ENCODE peak calls at places on chromosomes 11 and 22, in eight cellular contexts. One of them, this sample, is unnamed. For H3K27me3, the result is how much of the 10 kb centered on the place peaks cover.

GRCh38 chr11:119863811-119864601 is 135.0 kb upstream of the NECTIN1 start:
- DNase-seq in PC-3: no peak
- DNase-seq in psoas muscle: no peak
- DNase-seq in AG04450: no peak
- DNase-seq in BJ: no peak
- DNase-seq in body of pancreas: no peak
- DNase-seq in colonic mucosa: peak
- DNase-seq in cardiac muscle cell: no peak
- DNase-seq in this sample: no peak

GRCh38 chr11:126697937-126698336 is 302.6 kb downstream of the KIRREL3 start:
- DNase-seq in AG04450: no peak
- DNase-seq in body of pancreas: no peak
- DNase-seq in PC-3: no peak
- DNase-seq in BJ: no peak
- DNase-seq in psoas muscle: no peak
- DNase-seq in cardiac muscle cell: no peak
- DNase-seq in colonic mucosa: no peak
- DNase-seq in this sample: no peak

GRCh38 chr11:72240461-72241289 is 3.3 kb downstream of the PHOX2A start:
- DNase-seq in PC-3: no peak
- DNase-seq in colonic mucosa: no peak
- DNase-seq in AG04450: no peak
- DNase-seq in cardiac muscle cell: peak
- DNase-seq in BJ: no peak
- DNase-seq in body of pancreas: no peak
- DNase-seq in psoas muscle: no peak
- DNase-seq in this sample: no peak

GRCh38 chr11:108734956-108735559 is 70.2 kb downstream of the DDX10 start:
- DNase-seq in cardiac muscle cell: peak
- DNase-seq in body of pancreas: no peak
- DNase-seq in colonic mucosa: no peak
- DNase-seq in psoas muscle: no peak
- DNase-seq in PC-3: peak
- DNase-seq in BJ: no peak
- DNase-seq in AG04450: no peak
- DNase-seq in this sample: no peak

GRCh38 chr11:121520243-121521144 is 67.7 kb upstream of the SORL1-AS1 start:
- DNase-seq in colonic mucosa: no peak
- DNase-seq in body of pancreas: no peak
- DNase-seq in PC-3: peak
- DNase-seq in psoas muscle: no peak
- DNase-seq in cardiac muscle cell: no peak
- DNase-seq in BJ: peak
- DNase-seq in AG04450: peak
- DNase-seq in this sample: no peak

GRCh38 chr22:40345271-40345670 is 1.0 kb upstream of the ADSL start:
- DNase-seq in BJ: no peak
- DNase-seq in cardiac muscle cell: no peak
- DNase-seq in body of pancreas: no peak
- DNase-seq in psoas muscle: no peak
- DNase-seq in colonic mucosa: no peak
- DNase-seq in AG04450: no peak
- DNase-seq in PC-3: peak
- DNase-seq in this sample: no peak

GRCh38 chr11:45852712-45853101 is 5.4 kb downstream of the CRY2 start:
- DNase-seq in psoas muscle: no peak
- DNase-seq in AG04450: no peak
- DNase-seq in BJ: no peak
- DNase-seq in PC-3: no peak
- DNase-seq in body of pancreas: no peak
- DNase-seq in cardiac muscle cell: no peak
- DNase-seq in colonic mucosa: no peak
- DNase-seq in this sample: peak

GRCh38 chr11:134032501-134033091 is 36.3 kb upstream of the JAM3 start:
- DNase-seq in BJ: no peak
- DNase-seq in cardiac muscle cell: no peak
- DNase-seq in PC-3: no peak
- DNase-seq in AG04450: no peak
- DNase-seq in body of pancreas: no peak
- DNase-seq in psoas muscle: no peak
- DNase-seq in colonic mucosa: peak
- DNase-seq in this sample: no peak

GRCh38 chr22:30925667-30926066 is 42.9 kb downstream of the MORC2 start:
- DNase-seq in colonic mucosa: no peak
- DNase-seq in cardiac muscle cell: no peak
- DNase-seq in BJ: no peak
- DNase-seq in body of pancreas: no peak
- DNase-seq in AG04450: no peak
- DNase-seq in PC-3: no peak
- DNase-seq in psoas muscle: no peak
- DNase-seq in this sample: no peak

GRCh38 chr11:73218830-73219215 is 742 bp downstream of the P2RY2 start:
- DNase-seq in body of pancreas: no peak
- DNase-seq in AG04450: no peak
- DNase-seq in colonic mucosa: no peak
- DNase-seq in psoas muscle: no peak
- DNase-seq in cardiac muscle cell: no peak
- DNase-seq in BJ: no peak
- DNase-seq in PC-3: no peak
- DNase-seq in this sample: no peak

GRCh38 chr11:72721689-72722049 is 30.5 kb downstream of the ARAP1 start:
- DNase-seq in psoas muscle: no peak
- DNase-seq in cardiac muscle cell: no peak
- DNase-seq in BJ: no peak
- DNase-seq in PC-3: no peak
- DNase-seq in AG04450: no peak
- DNase-seq in body of pancreas: peak
- DNase-seq in colonic mucosa: peak
- DNase-seq in this sample: peak

GRCh38 chr11:42840856-42841255 is 470.9 kb upstream of the API5 start:
- DNase-seq in cardiac muscle cell: peak
- DNase-seq in BJ: no peak
- DNase-seq in colonic mucosa: no peak
- DNase-seq in body of pancreas: no peak
- DNase-seq in psoas muscle: no peak
- DNase-seq in AG04450: no peak
- DNase-seq in PC-3: no peak
- DNase-seq in this sample: no peak

GRCh38 chr11:131042041-131042390 is 125.7 kb upstream of the SNX19 start:
- DNase-seq in BJ: no peak
- DNase-seq in colonic mucosa: no peak
- DNase-seq in PC-3: peak
- DNase-seq in AG04450: no peak
- DNase-seq in cardiac muscle cell: no peak
- DNase-seq in body of pancreas: no peak
- DNase-seq in psoas muscle: no peak
- DNase-seq in this sample: no peak

GRCh38 chr11:131042711-131043110 is 126.4 kb upstream of the SNX19 start:
- DNase-seq in cardiac muscle cell: no peak
- DNase-seq in body of pancreas: no peak
- DNase-seq in PC-3: peak
- DNase-seq in psoas muscle: no peak
- DNase-seq in AG04450: no peak
- DNase-seq in colonic mucosa: no peak
- DNase-seq in BJ: no peak
- DNase-seq in this sample: no peak

GRCh38 chr11:131044851-131045250 is 128.6 kb upstream of the SNX19 start:
- DNase-seq in cardiac muscle cell: no peak
- DNase-seq in colonic mucosa: no peak
- DNase-seq in AG04450: no peak
- DNase-seq in body of pancreas: no peak
- DNase-seq in PC-3: no peak
- DNase-seq in psoas muscle: no peak
- DNase-seq in BJ: no peak
- DNase-seq in this sample: no peak

GRCh38 chr11:131041331-131042040 is 125.2 kb upstream of the SNX19 start:
- DNase-seq in PC-3: peak
- DNase-seq in cardiac muscle cell: no peak
- DNase-seq in AG04450: no peak
- DNase-seq in psoas muscle: no peak
- DNase-seq in colonic mucosa: no peak
- DNase-seq in BJ: no peak
- DNase-seq in body of pancreas: no peak
- DNase-seq in this sample: no peak

DNA sequence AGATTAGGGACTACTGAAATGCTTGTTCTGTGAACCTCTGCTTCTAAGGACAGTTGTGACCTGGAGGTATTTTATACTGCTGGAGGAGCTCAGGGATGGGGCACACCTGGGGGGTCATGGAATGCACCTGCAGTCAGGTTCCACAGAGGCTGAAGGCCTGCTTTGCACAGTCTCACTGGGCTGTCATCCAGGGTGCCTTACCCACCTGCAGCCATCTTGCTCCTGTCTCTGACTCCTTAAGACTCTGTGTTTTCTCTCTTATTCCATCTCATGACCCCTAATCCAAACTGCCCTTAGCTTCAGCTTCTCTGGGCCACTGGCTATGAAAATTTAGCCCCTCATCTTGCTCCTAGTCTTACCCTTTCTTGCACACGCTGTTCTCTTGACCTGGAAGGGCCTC is 127.0 kb upstream of the SNX19 start:
- DNase-seq in AG04450: no peak
- DNase-seq in BJ: no peak
- DNase-seq in psoas muscle: no peak
- DNase-seq in cardiac muscle cell: no peak
- DNase-seq in colonic mucosa: no peak
- DNase-seq in body of pancreas: no peak
- DNase-seq in PC-3: no peak
- DNase-seq in this sample: no peak
- H3K27me3 ChIP-seq in AG04450: under half
- H3K27me3 ChIP-seq in BJ: under half
- H3K27me3 ChIP-seq in psoas muscle: under half
- H3K27me3 ChIP-seq in cardiac muscle cell: under half
- H3K27me3 ChIP-seq in colonic mucosa: under half
- H3K27me3 ChIP-seq in body of pancreas: under half
- H3K27me3 ChIP-seq in PC-3: under half
- H3K27me3 ChIP-seq in this sample: half or more

DNA sequence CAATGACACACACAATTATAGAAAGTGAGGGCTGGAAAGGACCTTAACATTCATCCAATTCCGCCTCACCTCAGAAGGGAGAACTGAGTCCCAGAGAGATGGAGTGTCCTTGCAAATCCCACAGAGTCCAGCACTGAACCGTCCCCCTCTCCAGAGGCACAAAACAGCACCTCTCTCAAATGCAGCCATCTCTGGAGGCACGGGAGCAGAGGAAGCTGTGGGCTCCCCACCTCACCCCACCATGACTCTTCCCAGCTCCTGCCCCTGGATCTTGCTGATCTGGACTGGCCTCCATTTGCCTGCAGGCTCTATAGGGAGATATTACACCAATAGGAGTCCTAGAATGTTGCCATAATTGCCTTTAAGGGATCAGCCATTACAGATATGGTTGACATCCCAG is 1.4 kb upstream of the DRD2 start:
- DNase-seq in cardiac muscle cell: no peak
- DNase-seq in colonic mucosa: no peak
- DNase-seq in BJ: no peak
- DNase-seq in body of pancreas: no peak
- DNase-seq in AG04450: no peak
- DNase-seq in PC-3: no peak
- DNase-seq in psoas muscle: no peak
- DNase-seq in this sample: no peak
- H3K27me3 ChIP-seq in cardiac muscle cell: half or more
- H3K27me3 ChIP-seq in colonic mucosa: under half
- H3K27me3 ChIP-seq in BJ: under half
- H3K27me3 ChIP-seq in body of pancreas: under half
- H3K27me3 ChIP-seq in AG04450: under half
- H3K27me3 ChIP-seq in PC-3: half or more
- H3K27me3 ChIP-seq in psoas muscle: under half
- H3K27me3 ChIP-seq in this sample: half or more

GRCh38 chr11:20211691-20212090 is 51.4 kb upstream of the DBX1 start:
- DNase-seq in colonic mucosa: no peak
- DNase-seq in BJ: no peak
- DNase-seq in PC-3: no peak
- DNase-seq in cardiac muscle cell: no peak
- DNase-seq in AG04450: no peak
- DNase-seq in body of pancreas: no peak
- DNase-seq in psoas muscle: no peak
- DNase-seq in this sample: no peak
- H3K27me3 ChIP-seq in colonic mucosa: under half
- H3K27me3 ChIP-seq in BJ: under half
- H3K27me3 ChIP-seq in PC-3: half or more
- H3K27me3 ChIP-seq in cardiac muscle cell: half or more
- H3K27me3 ChIP-seq in AG04450: under half
- H3K27me3 ChIP-seq in body of pancreas: under half
- H3K27me3 ChIP-seq in psoas muscle: under half
- H3K27me3 ChIP-seq in this sample: half or more

GRCh38 chr11:101128571-101129202 is 926 bp downstream of the PGR start:
- DNase-seq in PC-3: no peak
- DNase-seq in psoas muscle: peak
- DNase-seq in body of pancreas: no peak
- DNase-seq in BJ: no peak
- DNase-seq in AG04450: no peak
- DNase-seq in colonic mucosa: no peak
- DNase-seq in cardiac muscle cell: peak
- DNase-seq in this sample: no peak

GRCh38 chr11:101126551-101127347 is 2.9 kb downstream of the PGR start:
- DNase-seq in colonic mucosa: no peak
- DNase-seq in cardiac muscle cell: peak
- DNase-seq in BJ: no peak
- DNase-seq in psoas muscle: peak
- DNase-seq in PC-3: no peak
- DNase-seq in AG04450: no peak
- DNase-seq in body of pancreas: no peak
- DNase-seq in this sample: peak

GRCh38 chr11:101127348-101127698 is 2.3 kb downstream of the PGR start:
- DNase-seq in AG04450: no peak
- DNase-seq in body of pancreas: peak
- DNase-seq in cardiac muscle cell: peak
- DNase-seq in PC-3: no peak
- DNase-seq in psoas muscle: peak
- DNase-seq in BJ: no peak
- DNase-seq in colonic mucosa: no peak
- DNase-seq in this sample: peak

GRCh38 chr11:101127699-101128570 is 1.7 kb downstream of the PGR start:
- DNase-seq in PC-3: no peak
- DNase-seq in body of pancreas: peak
- DNase-seq in psoas muscle: peak
- DNase-seq in colonic mucosa: peak
- DNase-seq in AG04450: no peak
- DNase-seq in BJ: no peak
- DNase-seq in cardiac muscle cell: peak
- DNase-seq in this sample: peak

DNA sequence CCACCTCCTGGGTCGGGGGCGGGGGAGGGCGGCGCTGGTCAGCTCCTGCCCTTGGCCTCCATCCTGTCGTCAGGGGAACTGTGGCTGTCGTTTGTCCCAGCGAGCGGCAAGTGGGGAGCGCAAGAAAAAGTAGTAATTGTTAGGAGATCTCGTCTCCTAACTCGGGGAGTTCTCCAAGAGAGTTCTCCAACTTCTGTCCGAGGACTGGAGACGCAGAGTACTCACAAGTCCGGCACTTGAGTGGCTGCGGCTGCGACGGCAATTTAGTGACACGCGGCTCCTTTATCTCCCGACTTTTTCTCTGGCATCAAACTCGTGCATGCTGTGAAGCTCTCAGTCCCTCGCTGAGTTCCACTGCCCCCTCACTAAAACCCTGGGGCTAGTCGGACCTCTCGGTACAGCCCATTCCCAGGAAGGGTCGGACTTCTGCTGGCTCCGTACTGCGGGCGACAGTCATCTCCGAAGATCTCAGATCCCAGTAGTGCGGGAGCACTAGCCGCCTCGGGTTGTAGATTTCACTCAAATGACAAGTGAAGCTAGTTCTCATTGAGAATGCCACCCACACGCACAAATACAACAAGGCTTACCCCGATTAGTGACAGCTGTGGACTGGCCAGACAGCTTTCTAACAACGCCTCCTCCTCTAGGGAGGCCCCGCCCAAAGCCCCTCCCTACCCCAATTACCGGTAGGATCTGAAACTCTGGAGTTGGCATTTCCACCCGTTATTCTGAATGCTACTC is at the start of gene PGR:
- DNase-seq in psoas muscle: peak
- DNase-seq in PC-3: no peak
- DNase-seq in cardiac muscle cell: peak
- DNase-seq in colonic mucosa: peak
- DNase-seq in body of pancreas: peak
- DNase-seq in AG04450: no peak
- DNase-seq in BJ: no peak
- DNase-seq in this sample: peak
- H3K27me3 ChIP-seq in psoas muscle: under half
- H3K27me3 ChIP-seq in PC-3: half or more
- H3K27me3 ChIP-seq in cardiac muscle cell: half or more
- H3K27me3 ChIP-seq in colonic mucosa: under half
- H3K27me3 ChIP-seq in body of pancreas: under half
- H3K27me3 ChIP-seq in AG04450: under half
- H3K27me3 ChIP-seq in BJ: under half
- H3K27me3 ChIP-seq in this sample: under half

This sample was measured in left ventricle myocardium inferior.